ENCODE peak calls at places on chromosomes 6 and 20, in six cellular contexts. A is HTR-8/SVneo; K is NCI-H1105; I is naive thymus-derived CD4-positive, alpha-beta T cell; G is NCI-H524 treated with DMSO at 0.1 percent for 48 hours; Z is ACHN. E is an unnamed sample.

GRCh38 chr6:167402195-167402686 is 77.4 kb downstream of the TTLL2 start:
- DNase-seq in A (no peak), G (no peak), I (no peak), Z (no peak), K (no peak), E (no peak)

GRCh38 chr6:115612796-115613479 is 447.8 kb downstream of the FRK start:
- DNase-seq in I (no peak), Z (no peak), G (no peak), K (no peak), A (no peak), E (no peak)

GRCh38 chr6:52503853-52504777 is 72.7 kb downstream of the TRAM2 start:
- DNase-seq in A (peak; percentile 89), K (peak; percentile 95), G (no peak), Z (peak; percentile 90), I (no peak), E (no peak)

GRCh38 chr6:35589201-35589739 is 76.6 kb upstream of the TULP1 start:
- DNase-seq in I (no peak), A (no peak), K (no peak), G (no peak), Z (no peak), E (no peak)

GRCh38 chr20:46293084-46293483 is 15.2 kb downstream of the CDH22 start:
- DNase-seq in G (no peak), K (no peak), I (no peak), A (peak; percentile 79), Z (peak; percentile 64), E (peak; percentile 73)

GRCh38 chr6:53581161-53581560 is 36.3 kb upstream of the GCLC start:
- DNase-seq in Z (no peak), G (no peak), I (no peak), A (no peak), K (no peak), E (peak; percentile 42)

GRCh38 chr20:10060223-10060622 is 25.4 kb downstream of the ANKEF1 start:
- DNase-seq in Z (no peak), G (no peak), A (no peak), K (no peak), I (no peak), E (no peak)

GRCh38 chr20:13756551-13756950 is 28.2 kb downstream of the ESF1 start:
- DNase-seq in K (no peak), G (no peak), A (no peak), Z (no peak), I (no peak), E (no peak)

GRCh38 chr6:148724428-148724827 is 22.4 kb upstream of the UST start:
- DNase-seq in G (no peak), I (no peak), K (no peak), A (no peak), Z (no peak), E (no peak)

GRCh38 chr6:147205690-147206600 is 1.7 kb downstream of the STXBP5 start:
- DNase-seq in A (peak; percentile 12), G (no peak), I (no peak), Z (no peak), K (no peak), E (no peak)

GRCh38 chr6:148064406-148065134 is 278.1 kb upstream of the SASH1 start:
- DNase-seq in I (no peak), G (no peak), K (no peak), A (peak; percentile 52), Z (no peak), E (no peak)

GRCh38 chr6:119322715-119323350 is 26.7 kb downstream of the MAN1A1 start:
- DNase-seq in Z (no peak), A (no peak), G (no peak), K (no peak), I (no peak), E (no peak)

GRCh38 chr20:32336918-32337347 is 21.2 kb upstream of the ASXL1 start:
- DNase-seq in I (no peak), A (peak; percentile 51), K (no peak), G (peak; percentile 31), Z (peak; percentile 53), E (peak; percentile 80)

GRCh38 chr6:167298166-167298565 is 7.1 kb downstream of the UNC93A start:
- DNase-seq in I (no peak), A (no peak), K (no peak), G (no peak), Z (no peak), E (no peak)

GRCh38 chr6:106059331-106059730 is 26.8 kb upstream of the PRDM1 start:
- DNase-seq in Z (no peak), K (no peak), G (no peak), I (no peak), A (no peak), E (no peak)